ENCODE peak calls at places on chromosomes 16 and 17, in eight cellular contexts. P, E, M, K, R, D, F and X are unnamed samples. For H3K27me3 and H3K4me1, the result is how much of the 10 kb centered on the place peaks cover.

GRCh38 chr16:2212362-2213324 is 2.0 kb upstream of the BRICD5 start:
- DNase-seq in R (peak), M (peak), F (no peak), K (no peak), E (no peak), P (peak), D (peak), X (no peak)

GRCh38 chr16:17396762-17397498 is 73.8 kb downstream of the XYLT1 start:
- DNase-seq in P (peak), R (peak), M (no peak), F (no peak), K (no peak), D (peak), E (peak), X (no peak)

GRCh38 chr17:1188812-1189211 is 9.0 kb upstream of the ABR start:
- DNase-seq in R (peak), E (no peak), P (peak), K (no peak), F (peak), M (no peak), D (peak), X (no peak)

GRCh38 chr16:56628486-56629035 is 3.0 kb downstream of the MT1E start:
- DNase-seq in P (no peak), K (no peak), F (no peak), R (no peak), E (no peak), M (no peak), D (no peak), X (no peak)

GRCh38 chr17:82200743-82201497 is 11.7 kb downstream of the CCDC57 start:
- DNase-seq in M (no peak), D (no peak), K (no peak), R (no peak), P (no peak), F (no peak), E (peak), X (peak)

GRCh38 chr17:32127156-32127897 is 15.0 kb upstream of the RHOT1 start:
- DNase-seq in R (peak), F (peak), E (peak), M (peak), K (peak), P (peak), D (peak), X (peak)

GRCh38 chr17:28570716-28571254 is 539 bp downstream of the PIGS start:
- DNase-seq in F (peak), K (peak), P (no peak), E (no peak), D (peak), R (peak), M (no peak), X (peak)

GRCh38 chr17:74037320-74037719 is 166.2 kb upstream of the RPL38 start:
- DNase-seq in R (no peak), E (no peak), F (peak), K (no peak), D (no peak), P (no peak), M (no peak), X (no peak)

GRCh38 chr17:50934672-50935200 is 68.6 kb upstream of the TOB1 start:
- DNase-seq in R (peak), D (peak), P (no peak), K (no peak), E (no peak), F (no peak), M (peak), X (no peak)

GRCh38 chr17:27912989-27913388 is 19.8 kb upstream of the LYRM9 start:
- DNase-seq in K (peak), R (no peak), D (no peak), P (no peak), E (no peak), M (no peak), F (no peak), X (no peak)

GRCh38 chr16:49874613-49875237 is 18.8 kb upstream of the ZNF423 start:
- DNase-seq in M (no peak), R (no peak), K (no peak), E (no peak), D (no peak), F (no peak), P (no peak), X (no peak)
- H3K27me3 ChIP-seq in M (half or more), R (under half), K (under half), E (under half), D (under half), F (under half), P (under half), X (under half)

GRCh38 chr16:75682308-75682707 is 5.5 kb upstream of the CPHXL2 start:
- DNase-seq in E (no peak), R (no peak), D (no peak), F (no peak), K (no peak), M (no peak), P (no peak), X (no peak)

DNA sequence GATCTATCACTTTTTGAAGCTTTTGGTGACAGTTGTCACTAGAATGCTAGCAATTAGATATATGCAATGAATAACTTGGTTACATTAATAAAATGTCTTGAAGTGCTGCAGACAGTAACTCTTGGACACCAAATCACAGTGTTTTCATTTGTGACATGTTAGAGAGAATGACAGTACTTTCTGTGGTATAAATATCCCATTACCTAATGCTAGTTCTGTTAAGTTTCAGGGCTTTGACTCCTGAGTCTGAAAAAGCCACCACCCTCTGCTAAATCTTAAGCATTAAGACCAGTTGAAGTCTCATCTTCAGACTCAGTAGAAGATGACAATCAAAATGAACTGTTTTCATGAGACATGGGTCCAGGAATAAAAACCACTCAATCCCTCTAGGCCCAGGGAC is 10.6 kb upstream of the CPHXL2 start:
- DNase-seq in M (no peak), K (no peak), E (no peak), R (no peak), F (no peak), P (no peak), D (no peak), X (no peak)
- H3K4me3 ChIP-seq in M (no peak), K (no peak), E (no peak), R (no peak), F (no peak), P (no peak), D (no peak), X (no peak)

GRCh38 chr17:2361361-2361760 is 24.1 kb downstream of the SGSM2 start:
- DNase-seq in P (no peak), R (no peak), F (no peak), D (no peak), K (no peak), E (no peak), M (peak), X (no peak)
- H3K4me1 ChIP-seq in P (under half), R (under half), F (under half), D (under half), K (under half), E (under half), M (under half), X (under half)

DNA sequence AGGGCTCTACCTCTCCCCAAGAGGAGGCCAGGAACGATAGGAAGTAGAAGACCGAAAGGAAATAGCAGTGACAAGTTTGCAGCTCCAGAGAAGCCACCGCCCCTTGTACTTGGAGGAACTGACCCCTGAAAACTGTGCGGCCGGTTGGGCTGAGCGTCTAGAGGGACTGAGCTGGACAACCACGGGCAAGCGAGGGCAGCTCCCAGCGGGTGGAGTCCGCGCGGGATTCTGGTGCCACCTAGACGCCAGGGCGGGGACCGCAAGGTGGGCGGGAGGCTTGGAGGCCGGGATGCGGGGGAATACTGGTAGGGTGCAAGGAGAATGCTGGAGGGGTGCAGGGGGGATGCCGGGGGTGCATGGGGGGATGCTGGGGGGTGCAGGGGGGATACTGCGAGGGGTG is 1.3 kb upstream of the SLC6A4 start:
- DNase-seq in F (peak), K (peak), P (peak), D (peak), M (no peak), E (no peak), R (peak), X (no peak)
- H3K27me3 ChIP-seq in F (under half), K (under half), P (under half), D (under half), M (under half), E (under half), R (under half), X (under half)

DNA sequence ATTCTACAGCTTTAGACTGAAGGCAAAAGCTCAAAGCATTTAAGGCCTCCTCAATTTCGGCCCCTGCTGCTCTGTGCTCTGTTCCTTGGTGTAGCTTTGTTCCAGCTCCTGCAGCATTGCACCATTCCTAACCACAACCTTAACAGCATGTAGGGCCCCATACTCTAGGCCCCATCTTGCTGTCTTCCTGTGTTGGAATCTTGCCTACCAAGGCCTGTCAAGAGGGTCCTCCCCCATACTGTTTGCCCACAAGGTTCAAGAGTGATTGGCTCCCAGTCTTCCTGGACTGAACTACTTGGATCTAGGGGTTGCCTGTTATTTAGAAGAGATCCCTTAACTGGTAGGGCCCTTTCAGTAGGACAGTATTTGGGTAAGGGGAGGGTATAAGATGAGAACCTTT is 26.8 kb downstream of the TRPV2 start:
- DNase-seq in F (no peak), E (no peak), M (no peak), K (no peak), D (no peak), P (no peak), R (no peak), X (no peak)
- H3K4me3 ChIP-seq in F (no peak), E (no peak), M (peak), K (no peak), D (no peak), P (peak), R (no peak), X (no peak)

DNA sequence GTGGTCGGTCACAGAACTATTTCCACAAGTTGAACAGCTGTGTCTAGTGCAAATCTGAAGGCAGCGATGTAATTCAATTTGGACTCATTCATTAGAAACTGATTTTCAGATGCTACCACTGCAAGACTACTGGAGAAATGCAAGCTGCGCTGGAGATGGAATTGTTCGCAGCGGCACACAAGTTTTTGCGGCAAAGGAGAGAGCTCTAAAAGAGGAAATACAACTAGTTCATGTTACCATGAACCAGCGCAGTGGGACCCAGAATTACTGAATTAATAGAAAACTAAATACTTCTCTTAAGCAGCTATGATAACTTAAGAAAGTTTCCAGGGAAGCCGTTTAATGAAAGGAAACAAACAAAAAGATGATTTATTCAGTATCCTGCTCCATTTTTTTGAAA is 1.9 kb downstream of the CREBBP start:
- DNase-seq in P (no peak), E (no peak), R (no peak), F (no peak), M (no peak), K (no peak), D (no peak), X (no peak)
- H3K4me1 ChIP-seq in P (half or more), E (half or more), R (under half), F (under half), M (under half), K (under half), D (half or more), X (half or more)